ENCODE peak calls at places on chromosomes 3 and 15, in four cellular contexts. E, X, Z and U are unnamed samples.
A peak's percentile ranks its signal among the peaks of the same experiment; 100 is the strongest.

GRCh38 chr15:52681441-52681840 is 2.3 kb upstream of the ATOSA start:
- DNase-seq in E (no peak), X (no peak), Z (no peak), U (no peak)

GRCh38 chr3:12932347-12932746 is 91.0 kb upstream of the RPL32 start:
- DNase-seq in Z (no peak), X (no peak), E (no peak), U (no peak)

GRCh38 chr15:36778516-36778915 is 199.1 kb downstream of the CDIN1 start:
- DNase-seq in E (no peak), Z (peak; percentile 53), X (no peak), U (no peak)

GRCh38 chr3:131526801-131527347 is 24.1 kb upstream of the MRPL3 start:
- DNase-seq in Z (peak; percentile 80), X (peak; percentile 59), E (peak; percentile 39), U (no peak)

GRCh38 chr3:183182073-183182472 is 19.5 kb upstream of the LAMP3 start:
- DNase-seq in Z (no peak), E (no peak), X (no peak), U (no peak)

GRCh38 chr3:39501982-39502837 is 34.7 kb downstream of the MOBP start:
- DNase-seq in X (peak; percentile 40), E (no peak), Z (peak; percentile 8), U (no peak)

GRCh38 chr15:78056714-78057269 is 20.7 kb downstream of the TBC1D2B start:
- DNase-seq in X (peak; percentile 55), Z (no peak), E (peak; percentile 33), U (no peak)

GRCh38 chr3:151477596-151478375 is 16.9 kb upstream of the IGSF10 start:
- DNase-seq in X (no peak), E (no peak), Z (no peak), U (no peak)

GRCh38 chr15:55784284-55784683 is 41.3 kb upstream of the PRTG start:
- DNase-seq in X (no peak), Z (no peak), E (no peak), U (no peak)

GRCh38 chr3:144031938-144032337 is 60.3 kb downstream of the DIPK2A start:
- DNase-seq in Z (peak; percentile 82), E (no peak), X (no peak), U (no peak)

GRCh38 chr3:184773341-184774186 is 38.4 kb upstream of the VPS8 start:
- DNase-seq in X (no peak), E (no peak), Z (peak; percentile 32), U (no peak)

GRCh38 chr3:157240413-157240812 is 80.5 kb upstream of the CCNL1 start:
- DNase-seq in E (no peak), Z (no peak), X (no peak), U (no peak)

GRCh38 chr15:70486451-70487379 is 276.6 kb downstream of the UACA start:
- DNase-seq in X (no peak), Z (peak; percentile 79), E (no peak), U (no peak)

GRCh38 chr3:11964553-11964952 is 39.6 kb upstream of the SYN2 start:
- DNase-seq in Z (no peak), X (no peak), E (no peak), U (no peak)

GRCh38 chr15:84789762-84790161 is 27.4 kb upstream of the ALPK3 start:
- DNase-seq in X (no peak), Z (peak; percentile 64), E (no peak), U (no peak)

GRCh38 chr3:292038-292437 is 95.5 kb downstream of the CHL1 start:
- DNase-seq in X (no peak), E (no peak), Z (no peak), U (no peak)

GRCh38 chr3:193982258-193982659 is 153.7 kb upstream of the HES1 start:
- DNase-seq in X (peak; percentile 40), Z (peak; percentile 70), E (peak; percentile 9), U (no peak)

GRCh38 chr3:105933871-105934270 is 65.1 kb upstream of the CBLB start:
- DNase-seq in X (no peak), Z (no peak), E (no peak), U (no peak)

GRCh38 chr3:32384938-32385337 is 6.7 kb upstream of the CMTM7 start:
- DNase-seq in X (no peak), Z (peak; percentile 49), E (no peak), U (no peak)

GRCh38 chr15:77676569-77677375 is 44.1 kb upstream of the LINGO1 start:
- DNase-seq in X (no peak), E (no peak), Z (no peak), U (no peak)

GRCh38 chr15:68733666-68734065 is 87.0 kb downstream of the ANP32A start:
- DNase-seq in Z (no peak), E (no peak), X (no peak), U (no peak)

GRCh38 chr3:130834476-130834875 is 59.4 kb upstream of the ATP2C1 start:
- DNase-seq in Z (peak; percentile 61), E (no peak), X (peak; percentile 3), U (no peak)

GRCh38 chr3:50405249-50405648 is 45.9 kb upstream of the TMEM115 start:
- DNase-seq in Z (peak; percentile 45), E (no peak), X (peak; percentile 35), U (no peak)

GRCh38 chr15:70488002-70488605 is 275.3 kb downstream of the UACA start:
- DNase-seq in Z (peak; percentile 84), E (peak; percentile 21), X (peak; percentile 85), U (peak; percentile 10)

GRCh38 chr3:195701042-195701910 is 19.5 kb upstream of the MUC20 start:
- DNase-seq in X (no peak), E (no peak), Z (no peak), U (no peak)

GRCh38 chr3:119817071-119817470 is 35.2 kb downstream of the NR1I2 start:
- DNase-seq in Z (no peak), X (no peak), E (no peak), U (no peak)

GRCh38 chr3:102000620-102001209 is 151.4 kb downstream of the NFKBIZ start:
- DNase-seq in E (no peak), X (no peak), Z (no peak), U (no peak)

GRCh38 chr15:90813796-90814192 is 54.6 kb upstream of the FURIN start:
- DNase-seq in E (no peak), X (no peak), Z (peak; percentile 24), U (no peak)

GRCh38 chr3:42572278-42572677 is 9.5 kb downstream of the SEC22C start:
- DNase-seq in Z (peak; percentile 15), X (peak; percentile 75), E (no peak), U (peak; percentile 11)

GRCh38 chr3:71503525-71504249 is 79.8 kb downstream of the FOXP1 start:
- DNase-seq in E (no peak), Z (peak; percentile 60), X (no peak), U (no peak)

GRCh38 chr3:112089956-112090898 is 4.0 kb downstream of the C3orf52 start:
- DNase-seq in Z (no peak), X (peak; percentile 14), E (no peak), U (no peak)

GRCh38 chr3:157441102-157441622 is 4.5 kb downstream of the PTX3 start:
- DNase-seq in X (no peak), E (peak; percentile 36), Z (no peak), U (no peak)

GRCh38 chr15:25719101-25719985 is 143.8 kb downstream of the ATP10A start:
- DNase-seq in X (no peak), E (no peak), Z (no peak), U (peak; percentile 42)

GRCh38 chr3:129481783-129482332 is 41.8 kb downstream of the IFT122 start:
- DNase-seq in Z (peak; percentile 70), X (peak; percentile 66), E (no peak), U (no peak)

GRCh38 chr15:85849946-85850345 is 55.2 kb upstream of the KLHL25 start:
- DNase-seq in Z (no peak), E (no peak), X (no peak), U (no peak)